ENCODE peak calls at places on chromosomes 12 and 14, in four cellular contexts. One of them, this sample, is unnamed.

GRCh38 chr14:26995301-26995700 is 397.5 kb upstream of the NOVA1 start:
- DNase-seq in AG04450: no peak
- DNase-seq in psoas muscle: no peak
- DNase-seq in left lung: no peak
- DNase-seq in this sample: no peak

GRCh38 chr12:110829308-110829707 is 17.5 kb upstream of the CCDC63 start:
- DNase-seq in AG04450: no peak
- DNase-seq in psoas muscle: no peak
- DNase-seq in left lung: no peak
- DNase-seq in this sample: no peak

GRCh38 chr14:88322505-88323085 is 474 bp downstream of the KCNK10 start:
- DNase-seq in AG04450: no peak
- DNase-seq in psoas muscle: no peak
- DNase-seq in left lung: no peak
- DNase-seq in this sample: no peak

GRCh38 chr12:3251691-3252090 is 174.5 kb downstream of the TSPAN9 start:
- DNase-seq in AG04450: no peak
- DNase-seq in psoas muscle: no peak
- DNase-seq in left lung: peak; percentile 53
- DNase-seq in this sample: no peak

GRCh38 chr14:105315211-105315721 is 718 bp downstream of the PACS2 start:
- DNase-seq in AG04450: no peak
- DNase-seq in psoas muscle: peak; percentile 70
- DNase-seq in left lung: peak; percentile 88
- DNase-seq in this sample: no peak

GRCh38 chr12:27252934-27253333 is 8.8 kb downstream of the STK38L start:
- DNase-seq in AG04450: no peak
- DNase-seq in psoas muscle: no peak
- DNase-seq in left lung: no peak
- DNase-seq in this sample: no peak

GRCh38 chr14:100871234-100872186 is 32.0 kb downstream of the RTL1 start:
- DNase-seq in AG04450: no peak
- DNase-seq in psoas muscle: peak; percentile 34
- DNase-seq in left lung: peak; percentile 7
- DNase-seq in this sample: peak; percentile 29

GRCh38 chr12:56267443-56268071 is 815 bp downstream of the COQ10A start:
- DNase-seq in AG04450: no peak
- DNase-seq in psoas muscle: peak; percentile 86
- DNase-seq in left lung: no peak
- DNase-seq in this sample: no peak

GRCh38 chr12:80200414-80200813 is 101.1 kb downstream of the OTOGL start:
- DNase-seq in AG04450: no peak
- DNase-seq in psoas muscle: no peak
- DNase-seq in left lung: no peak
- DNase-seq in this sample: no peak

GRCh38 chr12:124474709-124475108 is 92.7 kb downstream of the NCOR2 start:
- DNase-seq in AG04450: no peak
- DNase-seq in psoas muscle: peak; percentile 87
- DNase-seq in left lung: peak; percentile 58
- DNase-seq in this sample: no peak

GRCh38 chr14:32224731-32225377 is 21.8 kb upstream of the RNU6-8 start:
- DNase-seq in AG04450: no peak
- DNase-seq in psoas muscle: peak; percentile 55
- DNase-seq in left lung: no peak
- DNase-seq in this sample: no peak

GRCh38 chr14:76576047-76576741 is 185.1 kb upstream of the VASH1 start:
- DNase-seq in AG04450: no peak
- DNase-seq in psoas muscle: no peak
- DNase-seq in left lung: no peak
- DNase-seq in this sample: no peak

GRCh38 chr12:72071030-72071429 is 132.4 kb downstream of the TPH2 start:
- DNase-seq in AG04450: no peak
- DNase-seq in psoas muscle: no peak
- DNase-seq in left lung: no peak
- DNase-seq in this sample: no peak

GRCh38 chr14:64838656-64839055 is 41.1 kb downstream of the SPTB start:
- DNase-seq in AG04450: no peak
- DNase-seq in psoas muscle: no peak
- DNase-seq in left lung: no peak
- DNase-seq in this sample: no peak

GRCh38 chr14:43132441-43132840 is 1374.6 kb downstream of the FSCB start:
- DNase-seq in AG04450: no peak
- DNase-seq in psoas muscle: no peak
- DNase-seq in left lung: no peak
- DNase-seq in this sample: no peak

GRCh38 chr12:3453266-3453862 is 37.6 kb upstream of the PRMT8 start:
- DNase-seq in AG04450: no peak
- DNase-seq in psoas muscle: no peak
- DNase-seq in left lung: no peak
- DNase-seq in this sample: no peak

GRCh38 chr14:22884721-22885523 is 1.9 kb downstream of the REM2 start:
- DNase-seq in AG04450: no peak
- DNase-seq in psoas muscle: no peak
- DNase-seq in left lung: no peak
- DNase-seq in this sample: no peak

GRCh38 chr12:51887476-51888315 is at the start of gene ANKRD33:
- DNase-seq in AG04450: no peak
- DNase-seq in psoas muscle: peak; percentile 72
- DNase-seq in left lung: peak; percentile 90
- DNase-seq in this sample: no peak

GRCh38 chr12:127125607-127126259 is 1141.2 kb upstream of the TMEM132C start:
- DNase-seq in AG04450: no peak
- DNase-seq in psoas muscle: no peak
- DNase-seq in left lung: no peak
- DNase-seq in this sample: peak; percentile 53

GRCh38 chr12:111482464-111482863 is 76.7 kb downstream of the SH2B3 start:
- DNase-seq in AG04450: no peak
- DNase-seq in psoas muscle: no peak
- DNase-seq in left lung: no peak
- DNase-seq in this sample: no peak

GRCh38 chr12:84336231-84336630 is 576.4 kb downstream of the SLC6A15 start:
- DNase-seq in AG04450: no peak
- DNase-seq in psoas muscle: no peak
- DNase-seq in left lung: no peak
- DNase-seq in this sample: no peak

GRCh38 chr14:65131176-65131765 is 29.0 kb upstream of the MAX start:
- DNase-seq in AG04450: peak; percentile 39
- DNase-seq in psoas muscle: no peak
- DNase-seq in left lung: no peak
- DNase-seq in this sample: peak; percentile 79

GRCh38 chr12:108728820-108729611 is 2.3 kb downstream of the CORO1C start:
- DNase-seq in AG04450: no peak
- DNase-seq in psoas muscle: no peak
- DNase-seq in left lung: no peak
- DNase-seq in this sample: no peak
- H3K4me3 ChIP-seq in AG04450: peak overlapping the region; percentile 98
- H3K4me3 ChIP-seq in psoas muscle: peak overlapping the region; percentile 74
- H3K4me3 ChIP-seq in left lung: peak overlapping the region; percentile 75
- H3K4me3 ChIP-seq in this sample: peak overlapping the region; percentile 99

GRCh38 chr14:74955229-74955999 is at the start of gene PGF:
- DNase-seq in AG04450: no peak
- DNase-seq in psoas muscle: peak; percentile 85
- DNase-seq in left lung: peak; percentile 95
- DNase-seq in this sample: no peak

GRCh38 chr14:74953686-74954085 is 1.7 kb downstream of the PGF start:
- DNase-seq in AG04450: no peak
- DNase-seq in psoas muscle: no peak
- DNase-seq in left lung: peak; percentile 27
- DNase-seq in this sample: no peak

GRCh38 chr14:74952697-74953484 is 2.5 kb downstream of the PGF start:
- DNase-seq in AG04450: no peak
- DNase-seq in psoas muscle: no peak
- DNase-seq in left lung: peak; percentile 58
- DNase-seq in this sample: no peak

GRCh38 chr14:74954947-74955228 is 509 bp downstream of the PGF start:
- DNase-seq in AG04450: no peak
- DNase-seq in psoas muscle: no peak
- DNase-seq in left lung: no peak
- DNase-seq in this sample: no peak

GRCh38 chr14:74954232-74954946 is 1.0 kb downstream of the PGF start:
- DNase-seq in AG04450: no peak
- DNase-seq in psoas muscle: peak; percentile 64
- DNase-seq in left lung: peak; percentile 78
- DNase-seq in this sample: no peak
- H3K4me3 ChIP-seq in AG04450: peak overlapping the region; percentile 13
- H3K4me3 ChIP-seq in psoas muscle: peak overlapping the region; percentile 66
- H3K4me3 ChIP-seq in left lung: peak overlapping the region; percentile 38
- H3K4me3 ChIP-seq in this sample: peak overlapping the region; percentile 56

DNA sequence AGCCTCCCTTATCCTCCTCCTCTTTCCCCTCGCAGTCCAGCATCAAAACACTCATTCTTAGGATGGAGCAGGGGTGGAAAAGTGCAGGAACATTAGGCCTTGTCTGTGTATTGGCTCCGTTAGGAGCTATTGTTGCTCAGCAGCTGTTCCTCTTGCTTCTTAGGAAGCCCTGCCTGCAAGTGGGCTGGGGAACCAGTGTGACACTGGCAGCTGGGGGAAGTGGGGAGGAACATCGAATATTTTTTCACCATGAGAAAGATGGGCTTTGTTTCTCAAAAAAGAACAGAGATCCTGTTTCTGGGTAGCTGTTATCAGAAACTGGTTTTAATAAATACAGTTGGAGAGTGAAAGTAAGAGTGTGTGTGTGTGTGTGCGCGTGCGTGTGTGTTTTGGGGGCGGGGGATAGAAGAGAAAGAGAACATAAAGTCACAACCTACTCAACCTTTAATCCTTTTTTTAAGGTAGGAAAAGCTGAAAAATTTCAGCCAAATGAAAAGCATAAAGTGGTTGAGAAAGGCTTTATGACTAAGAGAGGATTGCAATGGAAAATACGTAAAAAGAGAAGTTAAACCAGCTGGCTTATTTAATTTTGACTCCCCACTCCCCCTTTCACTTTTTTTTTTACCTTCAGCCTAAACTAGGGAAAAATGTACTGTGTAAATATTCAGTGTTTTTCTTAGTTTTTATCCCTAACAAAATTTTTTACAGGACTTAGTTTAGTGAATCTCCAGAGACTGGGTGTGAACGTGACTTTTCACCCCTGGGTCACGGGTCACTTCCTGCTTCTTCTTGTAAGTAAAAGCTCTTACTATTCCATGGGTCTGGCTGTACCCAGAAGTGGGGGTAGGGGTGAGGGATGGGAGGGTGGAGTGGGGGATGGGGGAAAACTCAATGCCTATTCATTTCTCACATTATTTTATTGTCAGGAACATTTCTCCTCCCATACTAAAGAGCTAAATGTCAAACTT is 197.1 kb upstream of the PLEKHG7 start:
- DNase-seq in AG04450: no peak
- DNase-seq in psoas muscle: peak; percentile 62
- DNase-seq in left lung: no peak
- DNase-seq in this sample: no peak
- H3K4me3 ChIP-seq in AG04450: peak overlapping the region; percentile 28
- H3K4me3 ChIP-seq in psoas muscle: peak overlapping the region; percentile 38
- H3K4me3 ChIP-seq in left lung: no peak overlapping the region
- H3K4me3 ChIP-seq in this sample: peak overlapping the region; percentile 15

DNA sequence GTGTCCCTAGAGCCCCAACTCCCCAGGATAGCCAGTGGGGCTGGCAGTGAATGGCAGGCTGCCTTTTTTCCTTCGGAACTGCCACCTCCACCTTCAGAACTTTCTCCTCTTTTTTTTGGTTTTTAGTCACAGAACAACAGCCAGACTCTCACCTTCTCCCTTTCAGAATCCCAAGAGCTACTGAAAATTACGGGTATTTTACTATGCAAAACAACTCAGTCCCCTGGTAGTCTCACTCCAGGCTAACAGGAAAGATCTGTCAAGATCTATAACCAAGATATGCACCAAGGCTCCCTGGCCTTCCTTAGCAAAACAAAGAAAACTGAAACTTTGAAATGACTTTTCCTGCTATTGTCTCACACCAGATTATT is 12.5 kb downstream of the PLEKHG6 start:
- DNase-seq in AG04450: no peak
- DNase-seq in psoas muscle: peak; percentile 35
- DNase-seq in left lung: no peak
- DNase-seq in this sample: no peak
- H3K4me3 ChIP-seq in AG04450: no peak overlapping the region
- H3K4me3 ChIP-seq in psoas muscle: peak overlapping the region; percentile 42
- H3K4me3 ChIP-seq in left lung: no peak overlapping the region
- H3K4me3 ChIP-seq in this sample: no peak overlapping the region

This sample was measured in AG04449.